ENCODE peak calls at places on chromosomes 5 and 9, in ten cellular contexts. P, A, N, Q, J, X, C, R, L and M are unnamed samples.

GRCh38 chr9:123789893-123790292 is 140.0 kb downstream of the DENND1A start:
- DNase-seq in P (no peak), A (no peak), N (no peak), Q (no peak), J (no peak), X (no peak), C (no peak), R (no peak), L (no peak), M (no peak)

GRCh38 chr5:76744632-76745031 is 28.7 kb downstream of the F2R start:
- DNase-seq in P (no peak), A (no peak), N (no peak), Q (no peak), J (no peak), X (no peak), C (no peak), R (no peak), L (no peak), M (no peak)

GRCh38 chr5:96209829-96210228 is 223.2 kb downstream of the PCSK1 start:
- DNase-seq in P (no peak), A (no peak), N (no peak), Q (peak), J (peak), X (no peak), C (no peak), R (peak), L (no peak), M (peak)

GRCh38 chr5:125002727-125003598 is 256.5 kb upstream of the ZNF608 start:
- DNase-seq in P (no peak), A (no peak), N (no peak), Q (peak), J (no peak), X (no peak), C (no peak), R (no peak), L (no peak), M (no peak)

GRCh38 chr9:14057347-14058077 is 256.4 kb downstream of the NFIB start:
- DNase-seq in P (no peak), A (no peak), N (no peak), Q (no peak), J (no peak), X (no peak), C (no peak), R (no peak), L (no peak), M (no peak)

GRCh38 chr9:81380960-81381359 is 308.4 kb downstream of the TLE1 start:
- DNase-seq in P (no peak), A (no peak), N (no peak), Q (peak), J (no peak), X (no peak), C (no peak), R (no peak), L (no peak), M (no peak)

GRCh38 chr5:55624841-55625602 is 87.1 kb downstream of the SLC38A9 start:
- DNase-seq in P (no peak), A (no peak), N (no peak), Q (no peak), J (no peak), X (no peak), C (no peak), R (no peak), L (no peak), M (no peak)

GRCh38 chr5:133460172-133460758 is 152.1 kb downstream of the FSTL4 start:
- DNase-seq in P (peak), A (no peak), N (peak), Q (peak), J (no peak), X (no peak), C (no peak), R (no peak), L (no peak), M (no peak)

GRCh38 chr9:23824241-23825142 is 1.5 kb downstream of the ELAVL2 start:
- DNase-seq in P (no peak), A (no peak), N (peak), Q (peak), J (no peak), X (no peak), C (no peak), R (peak), L (no peak), M (no peak)

GRCh38 chr5:149304195-149305072 is 32.8 kb downstream of the AFAP1L1 start:
- DNase-seq in P (no peak), A (no peak), N (no peak), Q (no peak), J (no peak), X (no peak), C (no peak), R (no peak), L (no peak), M (no peak)

GRCh38 chr9:133142657-133143592 is 20.8 kb downstream of the GBGT1 start:
- DNase-seq in P (no peak), A (peak), N (no peak), Q (no peak), J (no peak), X (no peak), C (no peak), R (no peak), L (no peak), M (no peak)

GRCh38 chr5:683619-684481 is 9.3 kb downstream of the TPPP start:
- DNase-seq in P (no peak), A (no peak), N (no peak), Q (no peak), J (no peak), X (no peak), C (peak), R (no peak), L (no peak), M (no peak)

GRCh38 chr5:33336911-33337620 is 103.7 kb upstream of the TARS1 start:
- DNase-seq in P (no peak), A (no peak), N (no peak), Q (peak), J (no peak), X (no peak), C (no peak), R (no peak), L (no peak), M (no peak)

GRCh38 chr9:126108240-126108639 is 218.4 kb upstream of the MVB12B start:
- DNase-seq in P (no peak), A (no peak), N (peak), Q (peak), J (no peak), X (no peak), C (no peak), R (no peak), L (no peak), M (no peak)

GRCh38 chr5:37578176-37578575 is 199.1 kb downstream of the WDR70 start:
- DNase-seq in P (no peak), A (no peak), N (no peak), Q (no peak), J (no peak), X (no peak), C (no peak), R (no peak), L (no peak), M (no peak)

GRCh38 chr5:8861764-8862163 is 684.1 kb downstream of the SEMA5A start:
- DNase-seq in P (no peak), A (no peak), N (no peak), Q (no peak), J (no peak), X (no peak), C (no peak), R (no peak), L (no peak), M (no peak)

GRCh38 chr5:111556504-111556903 is 44.2 kb upstream of the STARD4 start:
- DNase-seq in P (no peak), A (no peak), N (no peak), Q (no peak), J (no peak), X (no peak), C (no peak), R (no peak), L (no peak), M (no peak)

GRCh38 chr9:1458503-1458902 is 408.3 kb downstream of the DMRT2 start:
- DNase-seq in P (no peak), A (no peak), N (no peak), Q (peak), J (no peak), X (no peak), C (no peak), R (peak), L (no peak), M (peak)

GRCh38 chr5:103456476-103456875 is 106.1 kb downstream of the NUDT12 start:
- DNase-seq in P (no peak), A (no peak), N (no peak), Q (no peak), J (no peak), X (no peak), C (no peak), R (no peak), L (no peak), M (no peak)

GRCh38 chr9:134181648-134182034 is 17.3 kb upstream of the RNU6ATAC start:
- DNase-seq in P (no peak), A (no peak), N (no peak), Q (no peak), J (no peak), X (no peak), C (no peak), R (no peak), L (no peak), M (no peak)

GRCh38 chr5:178304761-178305645 is 72.4 kb upstream of the PHYKPL start:
- DNase-seq in P (no peak), A (no peak), N (no peak), Q (no peak), J (no peak), X (no peak), C (no peak), R (peak), L (no peak), M (no peak)

GRCh38 chr9:87770616-87771015 is 44.7 kb downstream of the CTSL start:
- DNase-seq in P (no peak), A (no peak), N (no peak), Q (no peak), J (no peak), X (no peak), C (no peak), R (no peak), L (no peak), M (no peak)

GRCh38 chr5:123091258-123091987 is 2.4 kb downstream of the PRDM6 start:
- DNase-seq in P (no peak), A (no peak), N (no peak), Q (no peak), J (no peak), X (no peak), C (no peak), R (no peak), L (no peak), M (no peak)

GRCh38 chr5:151239237-151239861 is 13.6 kb upstream of the GM2A start:
- DNase-seq in P (no peak), A (peak), N (peak), Q (peak), J (peak), X (peak), C (no peak), R (peak), L (no peak), M (no peak)

GRCh38 chr5:67012241-67012640 is 184.4 kb downstream of the CD180 start:
- DNase-seq in P (no peak), A (no peak), N (no peak), Q (no peak), J (no peak), X (no peak), C (no peak), R (no peak), L (no peak), M (peak)

GRCh38 chr9:75148551-75148950 is 60.2 kb downstream of the OSTF1 start:
- DNase-seq in P (no peak), A (no peak), N (no peak), Q (peak), J (peak), X (no peak), C (no peak), R (peak), L (no peak), M (no peak)

GRCh38 chr9:76987594-76988200 is 31.8 kb upstream of the FOXB2 start:
- DNase-seq in P (no peak), A (no peak), N (peak), Q (peak), J (peak), X (peak), C (no peak), R (peak), L (peak), M (no peak)

GRCh38 chr5:172452398-172453205 is 1.7 kb downstream of the SH3PXD2B start:
- DNase-seq in P (no peak), A (no peak), N (no peak), Q (peak), J (no peak), X (no peak), C (no peak), R (peak), L (peak), M (no peak)

GRCh38 chr9:112605518-112605917 is 112.4 kb downstream of the INIP start:
- DNase-seq in P (peak), A (no peak), N (no peak), Q (no peak), J (no peak), X (no peak), C (no peak), R (no peak), L (no peak), M (no peak)

GRCh38 chr5:110087829-110088228 is 398.1 kb downstream of the MAN2A1 start:
- DNase-seq in P (no peak), A (no peak), N (no peak), Q (no peak), J (no peak), X (no peak), C (no peak), R (peak), L (no peak), M (no peak)

GRCh38 chr5:88058625-88059024 is 210.0 kb downstream of the TMEM161B start:
- DNase-seq in P (no peak), A (no peak), N (no peak), Q (no peak), J (no peak), X (no peak), C (no peak), R (no peak), L (no peak), M (peak)

GRCh38 chr5:34858798-34859197 is 19.8 kb downstream of the TTC23L start:
- DNase-seq in P (no peak), A (no peak), N (no peak), Q (no peak), J (no peak), X (no peak), C (no peak), R (peak), L (no peak), M (no peak)

GRCh38 chr9:14203366-14204056 is 110.4 kb downstream of the NFIB start:
- DNase-seq in P (no peak), A (no peak), N (no peak), Q (no peak), J (no peak), X (peak), C (no peak), R (no peak), L (peak), M (no peak)

GRCh38 chr5:127386557-127386956 is 96.0 kb downstream of the MEGF10 start:
- DNase-seq in P (no peak), A (no peak), N (no peak), Q (peak), J (peak), X (no peak), C (no peak), R (no peak), L (no peak), M (no peak)

GRCh38 chr5:78265163-78265562 is 29.3 kb downstream of the AP3B1 start:
- DNase-seq in P (no peak), A (no peak), N (no peak), Q (no peak), J (no peak), X (no peak), C (no peak), R (no peak), L (no peak), M (no peak)

GRCh38 chr9:81492710-81493447 is 196.5 kb downstream of the TLE1 start:
- DNase-seq in P (no peak), A (no peak), N (no peak), Q (peak), J (peak), X (no peak), C (no peak), R (peak), L (no peak), M (peak)

GRCh38 chr5:41097642-41098041 is 26.5 kb upstream of the MROH2B start:
- DNase-seq in P (no peak), A (no peak), N (no peak), Q (no peak), J (no peak), X (no peak), C (no peak), R (no peak), L (no peak), M (peak)

GRCh38 chr9:34125681-34126206 is 754 bp downstream of the DCAF12 start:
- DNase-seq in P (no peak), A (peak), N (peak), Q (peak), J (no peak), X (no peak), C (peak), R (peak), L (no peak), M (no peak)